ENCODE peak calls at places on chromosomes 4 and X, in eight cellular contexts. H is ovary; J is neuronal stem cell; P is right atrium auricular region; Y is uterus; S is GM23248; F is heart left ventricle; Q is CD8-positive, alpha-beta memory T cell. Z is an unnamed sample. For H3K4me1, the result is how much of the 10 kb centered on the place peaks cover.

GRCh38 chrX:15524417-15524816 is 23.8 kb downstream of the BMX start:
- DNase-seq in H (no peak), J (no peak), P (no peak), Y (no peak), S (no peak), F (no peak), Q (no peak), Z (peak)

GRCh38 chrX:138710311-138710791 is 1.2 kb downstream of the FGF13 start:
- DNase-seq in H (no peak), J (peak), P (no peak), Y (no peak), S (peak), F (no peak), Q (no peak), Z (no peak)

GRCh38 chr4:8373973-8374545 is 66.5 kb downstream of the ACOX3 start:
- DNase-seq in H (no peak), J (no peak), P (no peak), Y (no peak), S (no peak), F (no peak), Q (no peak), Z (no peak)

GRCh38 chrX:50403903-50404302 is 66.7 kb downstream of the DGKK start:
- DNase-seq in H (no peak), J (no peak), P (no peak), Y (no peak), S (no peak), F (no peak), Q (no peak), Z (no peak)

GRCh38 chr4:139112650-139113049 is 64.4 kb downstream of the ELF2 start:
- DNase-seq in H (no peak), J (no peak), P (no peak), Y (no peak), S (no peak), F (no peak), Q (no peak), Z (no peak)

GRCh38 chr4:145511913-145512522 is 30.4 kb downstream of the SMAD1 start:
- DNase-seq in H (no peak), J (no peak), P (no peak), Y (no peak), S (peak), F (no peak), Q (no peak), Z (peak)

GRCh38 chr4:163988391-163988790 is 493.9 kb downstream of the TMA16 start:
- DNase-seq in H (no peak), J (no peak), P (no peak), Y (no peak), S (no peak), F (no peak), Q (no peak), Z (no peak)

GRCh38 chrX:38548508-38548907 is 12.8 kb upstream of the TSPAN7 start:
- DNase-seq in H (no peak), J (no peak), P (no peak), Y (no peak), S (no peak), F (no peak), Q (no peak), Z (no peak)

GRCh38 chr4:107757860-107758476 is 37.9 kb upstream of the PAPSS1 start:
- DNase-seq in H (no peak), J (no peak), P (no peak), Y (no peak), S (peak), F (no peak), Q (no peak), Z (no peak)

GRCh38 chr4:3302164-3302785 is 9.5 kb downstream of the RGS12 start:
- DNase-seq in H (no peak), J (no peak), P (no peak), Y (peak), S (no peak), F (no peak), Q (peak), Z (no peak)

GRCh38 chr4:183905081-183905592 is at the start of gene STOX2:
- DNase-seq in H (peak), J (peak), P (peak), Y (peak), S (peak), F (peak), Q (no peak), Z (peak)

GRCh38 chr4:16890651-16891050 is 7.8 kb downstream of the LDB2 start:
- DNase-seq in H (no peak), J (no peak), P (no peak), Y (no peak), S (no peak), F (no peak), Q (no peak), Z (no peak)
- H3K4me1 ChIP-seq in H (under half), J (under half), P (under half), Y (under half), S (under half), F (under half), Q (under half), Z (under half)

DNA sequence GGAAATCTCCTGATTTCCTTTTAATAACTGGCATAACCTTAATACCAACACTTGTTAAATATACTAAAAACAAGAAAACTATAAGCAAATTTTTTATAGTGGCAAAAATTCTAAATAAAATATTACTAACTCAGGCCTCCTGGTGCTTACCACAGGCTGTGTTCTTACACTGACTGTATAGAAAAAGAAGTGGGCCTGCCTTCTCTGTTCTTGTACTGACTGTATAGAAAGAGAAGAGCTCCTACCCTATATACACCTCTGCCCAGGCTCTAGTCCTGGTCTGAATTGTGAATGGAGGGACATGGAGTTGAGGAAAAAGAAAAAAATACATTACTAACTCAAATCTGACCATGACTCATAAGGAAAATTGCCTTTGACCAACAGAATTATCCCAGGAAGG is 7.5 kb downstream of the ZNF41 start:
- DNase-seq in H (no peak), J (no peak), P (no peak), Y (no peak), S (no peak), F (no peak), Q (no peak), Z (no peak)
- H3K4me1 ChIP-seq in H (under half), J (under half), P (under half), Y (under half), S (under half), F (under half), Q (under half), Z (under half)

GRCh38 chr4:6196871-6197270 is 3.5 kb downstream of the JAKMIP1 start:
- DNase-seq in H (no peak), J (no peak), P (no peak), Y (no peak), S (no peak), F (no peak), Q (no peak), Z (no peak)
- H3K4me1 ChIP-seq in H (under half), J (under half), P (under half), Y (under half), S (under half), F (under half), Q (under half), Z (under half)

DNA sequence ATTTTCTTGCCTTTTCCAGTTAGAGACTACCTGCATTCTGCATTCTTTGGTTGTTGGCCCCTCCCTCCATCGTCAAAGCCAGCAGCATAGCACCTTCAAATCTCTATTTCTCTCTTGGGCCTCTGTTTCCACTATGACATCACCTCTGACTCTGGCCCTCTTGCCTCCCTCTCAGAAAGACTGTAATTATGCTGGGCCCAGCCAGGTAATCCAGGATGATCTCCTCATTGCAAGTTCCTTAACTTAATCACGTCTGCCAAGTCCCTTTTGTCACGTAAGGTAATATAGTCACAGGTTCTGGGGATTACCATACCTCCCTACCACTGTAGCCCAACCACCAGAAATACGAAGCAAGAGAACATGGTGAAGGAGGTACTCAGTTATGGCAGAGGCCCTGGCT is 39.3 kb upstream of the NYX start:
- DNase-seq in H (no peak), J (no peak), P (no peak), Y (no peak), S (no peak), F (no peak), Q (no peak), Z (no peak)
- H3K4me1 ChIP-seq in H (under half), J (under half), P (under half), Y (under half), S (under half), F (under half), Q (under half), Z (under half)